ENCODE peak calls at places on chromosome 3, in ten cellular contexts. R is fibroblast of gingiva; L is EL; A is HFF-Myc; C is aorta; X is activated T-cell treated with anti-CD3 and anti-CD28 coated beads for 4 hours; U is mesendoderm; B is activated naive CD4-positive, alpha-beta T cell treated with anti-CD3 and anti-CD28 coated beads, Interleukin-2, amount 10 ng/mL, durations not matched to agents 7 days and 5 days; E is kidney glomerular epithelial cell; Y is iPS-NIHi11. H is an unnamed sample.
A peak's percentile ranks its signal among the peaks of the same experiment; 100 is the strongest.

GRCh38 chr3:58880182-58880581 is 169.6 kb downstream of the CFAP20DC start:
- DNase-seq in R (no peak), L (peak; percentile 10), A (no peak), C (no peak), X (no peak), U (no peak), B (no peak), E (no peak), Y (no peak), H (no peak)

GRCh38 chr3:115071611-115072010 is 75.5 kb downstream of the ZBTB20 start:
- DNase-seq in R (peak; percentile 69), L (peak; percentile 69), A (no peak), C (no peak), X (no peak), U (no peak), B (no peak), E (peak; percentile 57), Y (peak; percentile 4), H (no peak)

GRCh38 chr3:55405436-55405835 is 81.7 kb downstream of the WNT5A start:
- DNase-seq in R (no peak), L (peak; percentile 20), A (peak; percentile 17), C (no peak), X (no peak), U (peak; percentile 92), B (no peak), E (no peak), Y (peak; percentile 61), H (no peak)

GRCh38 chr3:187264051-187264450 is 27.5 kb downstream of the MASP1 start:
- DNase-seq in R (peak; percentile 90), L (peak; percentile 89), A (peak; percentile 64), C (no peak), X (no peak), U (peak; percentile 80), B (no peak), E (peak; percentile 97), Y (no peak), H (peak; percentile 68)

GRCh38 chr3:115401891-115402501 is 221.3 kb upstream of the GAP43 start:
- DNase-seq in R (peak; percentile 77), L (peak; percentile 82), A (no peak), C (no peak), X (no peak), U (no peak), B (no peak), E (peak; percentile 85), Y (no peak), H (no peak)

GRCh38 chr3:86801921-86802320 is 189.0 kb downstream of the VGLL3 start:
- DNase-seq in R (no peak), L (peak; percentile 43), A (no peak), C (no peak), X (no peak), U (no peak), B (no peak), E (peak; percentile 6), Y (no peak), H (no peak)

GRCh38 chr3:126208182-126208581 is 27.8 kb upstream of the ALDH1L1 start:
- DNase-seq in R (no peak), L (peak; percentile 70), A (no peak), C (no peak), X (no peak), U (peak; percentile 20), B (no peak), E (no peak), Y (no peak), H (no peak)

GRCh38 chr3:180870008-180870733 is 42.3 kb upstream of the FXR1 start:
- DNase-seq in R (peak; percentile 22), L (peak; percentile 9), A (no peak), C (peak; percentile 84), X (no peak), U (peak; percentile 58), B (no peak), E (no peak), Y (peak; percentile 31), H (no peak)

GRCh38 chr3:71568217-71568616 is 15.3 kb downstream of the FOXP1 start:
- DNase-seq in R (no peak), L (no peak), A (no peak), C (no peak), X (no peak), U (no peak), B (no peak), E (no peak), Y (no peak), H (no peak)

GRCh38 chr3:138657508-138657907 is 48.9 kb downstream of the FAIM start:
- DNase-seq in R (no peak), L (no peak), A (no peak), C (no peak), X (no peak), U (no peak), B (no peak), E (no peak), Y (no peak), H (no peak)

GRCh38 chr3:23926736-23927135 is 9.8 kb downstream of the RPL15 start:
- DNase-seq in R (peak; percentile 14), L (no peak), A (no peak), C (no peak), X (no peak), U (peak; percentile 36), B (no peak), E (no peak), Y (no peak), H (no peak)

GRCh38 chr3:52528596-52529375 is 4.9 kb downstream of the NT5DC2 start:
- DNase-seq in R (no peak), L (no peak), A (no peak), C (peak; percentile 76), X (no peak), U (no peak), B (peak; percentile 18), E (no peak), Y (peak; percentile 17), H (no peak)

GRCh38 chr3:71987828-71988227 is 202.9 kb upstream of the PROK2 start:
- DNase-seq in R (peak; percentile 77), L (peak; percentile 29), A (no peak), C (no peak), X (no peak), U (peak; percentile 45), B (no peak), E (no peak), Y (no peak), H (peak; percentile 17)

GRCh38 chr3:72152551-72153476 is 367.9 kb upstream of the PROK2 start:
- DNase-seq in R (peak; percentile 65), L (peak; percentile 51), A (peak; percentile 84), C (peak; percentile 88), X (no peak), U (no peak), B (no peak), E (peak; percentile 7), Y (no peak), H (no peak)

GRCh38 chr3:53841296-53841695 is 4.9 kb downstream of the CHDH start:
- DNase-seq in R (no peak), L (no peak), A (no peak), C (no peak), X (no peak), U (no peak), B (no peak), E (no peak), Y (no peak), H (no peak)

GRCh38 chr3:122739172-122739571 is 54.5 kb downstream of the HSPBAP1 start:
- DNase-seq in R (no peak), L (no peak), A (no peak), C (no peak), X (no peak), U (no peak), B (no peak), E (no peak), Y (peak; percentile 32), H (no peak)

GRCh38 chr3:139309880-139310279 is 33.9 kb upstream of the MRPS22 start:
- DNase-seq in R (no peak), L (peak; percentile 84), A (peak; percentile 62), C (no peak), X (no peak), U (no peak), B (no peak), E (peak; percentile 62), Y (no peak), H (no peak)

GRCh38 chr3:5217824-5218595 is 30.5 kb downstream of the EDEM1 start:
- DNase-seq in R (peak; percentile 50), L (no peak), A (no peak), C (no peak), X (no peak), U (no peak), B (no peak), E (no peak), Y (no peak), H (no peak)

GRCh38 chr3:79233431-79234060 is 534.3 kb downstream of the ROBO1 start:
- DNase-seq in R (no peak), L (peak; percentile 14), A (no peak), C (no peak), X (no peak), U (peak; percentile 89), B (no peak), E (no peak), Y (peak; percentile 32), H (no peak)